ENCODE peak calls at places on chromosomes 13 and 19, in ten cellular contexts. C, Z, B, Q, F, J, X, W, E and K are unnamed samples.

GRCh38 chr19:49869009-49869483 is 1.7 kb upstream of the PNKP start:
- DNase-seq in C (no peak), Z (no peak), B (no peak), Q (no peak), F (no peak), J (no peak), X (no peak), W (no peak), E (no peak), K (no peak)

GRCh38 chr13:28837111-28837510 is 17.0 kb downstream of the MTUS2 start:
- DNase-seq in C (no peak), Z (no peak), B (no peak), Q (no peak), F (no peak), J (no peak), X (no peak), W (no peak), E (no peak), K (no peak)

GRCh38 chr19:4671182-4671851 is 1.2 kb upstream of the MYDGF start:
- DNase-seq in C (no peak), Z (no peak), B (no peak), Q (no peak), F (peak), J (no peak), X (no peak), W (no peak), E (no peak), K (no peak)

GRCh38 chr19:38656171-38656981 is 8.9 kb downstream of the ACTN4 start:
- DNase-seq in C (peak), Z (no peak), B (no peak), Q (no peak), F (peak), J (no peak), X (no peak), W (no peak), E (peak), K (no peak)

GRCh38 chr13:33633701-33634525 is 184.0 kb upstream of the RFC3 start:
- DNase-seq in C (no peak), Z (no peak), B (no peak), Q (no peak), F (no peak), J (no peak), X (no peak), W (no peak), E (peak), K (no peak)

GRCh38 chr19:47176627-47177090 is 46.0 kb downstream of the SAE1 start:
- DNase-seq in C (peak), Z (peak), B (no peak), Q (no peak), F (peak), J (peak), X (no peak), W (peak), E (no peak), K (no peak)

GRCh38 chr13:19622189-19622588 is 11.3 kb upstream of the MPHOSPH8 start:
- DNase-seq in C (no peak), Z (no peak), B (no peak), Q (no peak), F (peak), J (no peak), X (no peak), W (no peak), E (no peak), K (no peak)

GRCh38 chr13:40340368-40341085 is 325.9 kb downstream of the FOXO1 start:
- DNase-seq in C (no peak), Z (no peak), B (no peak), Q (no peak), F (peak), J (no peak), X (no peak), W (no peak), E (peak), K (no peak)

GRCh38 chr13:59975807-59976445 is 187.8 kb downstream of the DIAPH3 start:
- DNase-seq in C (no peak), Z (no peak), B (no peak), Q (no peak), F (no peak), J (no peak), X (no peak), W (no peak), E (no peak), K (no peak)

GRCh38 chr13:91132786-91133185 is 214.7 kb upstream of the MIR17HG start:
- DNase-seq in C (no peak), Z (no peak), B (no peak), Q (no peak), F (no peak), J (no peak), X (no peak), W (no peak), E (no peak), K (no peak)

GRCh38 chr13:20521388-20521787 is 4.3 kb downstream of the CRYL1 start:
- DNase-seq in C (no peak), Z (no peak), B (no peak), Q (no peak), F (peak), J (no peak), X (no peak), W (no peak), E (no peak), K (no peak)

GRCh38 chr19:15260939-15261338 is 28.7 kb upstream of the EPHX3 start:
- DNase-seq in C (no peak), Z (no peak), B (no peak), Q (no peak), F (no peak), J (no peak), X (no peak), W (no peak), E (peak), K (no peak)

GRCh38 chr19:48480151-48480475 is 10.9 kb downstream of the CYTH2 start:
- DNase-seq in C (no peak), Z (no peak), B (no peak), Q (no peak), F (no peak), J (no peak), X (no peak), W (no peak), E (no peak), K (no peak)

GRCh38 chr13:33090755-33091454 is 74.7 kb downstream of the KL start:
- DNase-seq in C (no peak), Z (no peak), B (no peak), Q (no peak), F (no peak), J (no peak), X (no peak), W (no peak), E (no peak), K (no peak)

GRCh38 chr19:58511353-58512208 is at the start of gene SLC27A5:
- DNase-seq in C (no peak), Z (no peak), B (no peak), Q (no peak), F (no peak), J (no peak), X (no peak), W (no peak), E (no peak), K (no peak)

GRCh38 chr19:33797821-33798633 is 1.4 kb downstream of the KCTD15 start:
- DNase-seq in C (no peak), Z (no peak), B (no peak), Q (peak), F (peak), J (no peak), X (no peak), W (no peak), E (no peak), K (no peak)

GRCh38 chr13:40329682-40330485 is 336.6 kb downstream of the FOXO1 start:
- DNase-seq in C (no peak), Z (no peak), B (no peak), Q (no peak), F (no peak), J (no peak), X (no peak), W (no peak), E (peak), K (no peak)

GRCh38 chr19:41310031-41310831 is at the start of gene CCDC97:
- DNase-seq in C (peak), Z (peak), B (peak), Q (peak), F (peak), J (peak), X (peak), W (peak), E (peak), K (peak)

GRCh38 chr19:44795398-44795987 is 13.4 kb upstream of the BCAM start:
- DNase-seq in C (no peak), Z (no peak), B (no peak), Q (no peak), F (no peak), J (no peak), X (no peak), W (no peak), E (no peak), K (no peak)

GRCh38 chr13:111939285-111940278 is 127.4 kb upstream of the SOX1 start:
- DNase-seq in C (no peak), Z (no peak), B (no peak), Q (no peak), F (no peak), J (no peak), X (no peak), W (no peak), E (no peak), K (no peak)

GRCh38 chr13:79901336-79901735 is 420.4 kb downstream of the NDFIP2 start:
- DNase-seq in C (no peak), Z (no peak), B (no peak), Q (no peak), F (no peak), J (no peak), X (no peak), W (no peak), E (no peak), K (no peak)

GRCh38 chr13:40940841-40941240 is 78.3 kb downstream of the ELF1 start:
- DNase-seq in C (no peak), Z (no peak), B (no peak), Q (no peak), F (no peak), J (no peak), X (no peak), W (no peak), E (no peak), K (no peak)

GRCh38 chr13:31160857-31161582 is 684 bp downstream of the HSPH1 start:
- DNase-seq in C (peak), Z (peak), B (peak), Q (no peak), F (peak), J (peak), X (peak), W (peak), E (peak), K (no peak)

GRCh38 chr13:52454459-52454824 is 836 bp upstream of the CKAP2 start:
- DNase-seq in C (no peak), Z (no peak), B (no peak), Q (no peak), F (peak), J (peak), X (no peak), W (no peak), E (peak), K (no peak)